ENCODE peak calls at places on chromosome 5, in four cellular contexts. E is GM23338, N is DND-41, D is astrocyte. V is an unnamed sample. For H3K27me3, the result is how much of the 10 kb centered on the place peaks cover.

GRCh38 chr5:160250226-160250625 is 20.9 kb downstream of the FABP6 start:
- DNase-seq in N (no peak), E (no peak), D (no peak), V (no peak)

GRCh38 chr5:143516249-143516648 is 112.8 kb upstream of the NR3C1 start:
- DNase-seq in D (no peak), N (peak), E (no peak), V (peak)

GRCh38 chr5:143220748-143221211 is 182.7 kb downstream of the NR3C1 start:
- DNase-seq in E (no peak), N (no peak), D (no peak), V (peak)

GRCh38 chr5:19334278-19334677 is 653.7 kb downstream of the CDH18 start:
- DNase-seq in D (no peak), E (no peak), N (no peak), V (no peak)

GRCh38 chr5:57102905-57103255 is 71.0 kb upstream of the GPBP1 start:
- DNase-seq in N (no peak), D (no peak), E (no peak), V (no peak)

GRCh38 chr5:73381587-73382411 is 66.8 kb downstream of the FOXD1 start:
- DNase-seq in D (no peak), N (no peak), E (peak), V (no peak)

GRCh38 chr5:54905942-54906537 is 79.4 kb downstream of the ESM1 start:
- DNase-seq in D (no peak), N (peak), E (peak), V (peak)

GRCh38 chr5:26700759-26701384 is 337.5 kb downstream of the CDH9 start:
- DNase-seq in D (no peak), N (peak), E (peak), V (peak)

GRCh38 chr5:72394688-72395087 is 74.5 kb downstream of the PTCD2 start:
- DNase-seq in E (peak), N (no peak), D (no peak), V (peak)

GRCh38 chr5:113213551-113213971 is 221.2 kb downstream of the TSSK1B start:
- DNase-seq in E (no peak), D (no peak), N (no peak), V (peak)

GRCh38 chr5:146894763-146895521 is 16.4 kb upstream of the PPP2R2B start:
- DNase-seq in E (no peak), N (no peak), D (peak), V (no peak)

GRCh38 chr5:42059291-42059690 is 134.2 kb downstream of the FBXO4 start:
- DNase-seq in D (peak), N (no peak), E (no peak), V (no peak)

GRCh38 chr5:43281840-43282658 is 31.2 kb downstream of the HMGCS1 start:
- DNase-seq in N (no peak), E (no peak), D (peak), V (no peak)

GRCh38 chr5:137563646-137564474 is 64.7 kb upstream of the SPOCK1 start:
- DNase-seq in N (no peak), D (peak), E (no peak), V (no peak)

GRCh38 chr5:95358320-95358719 is 32.8 kb upstream of the FAM81B start:
- DNase-seq in D (no peak), N (no peak), E (no peak), V (no peak)

GRCh38 chr5:57937025-57937424 is 454.4 kb upstream of the ACTBL2 start:
- DNase-seq in N (no peak), E (no peak), D (peak), V (no peak)

GRCh38 chr5:19608434-19608833 is 379.6 kb downstream of the CDH18 start:
- DNase-seq in D (peak), N (no peak), E (peak), V (peak)

GRCh38 chr5:115494570-115495289 is 49.8 kb downstream of the FEM1C start:
- DNase-seq in D (peak), E (no peak), N (no peak), V (no peak)

GRCh38 chr5:96004754-96005153 is 43.1 kb upstream of the ELL2 start:
- DNase-seq in D (no peak), E (no peak), N (no peak), V (no peak)

GRCh38 chr5:132528866-132529634 is 14.3 kb downstream of the IL5 start:
- DNase-seq in N (no peak), D (no peak), E (no peak), V (no peak)

GRCh38 chr5:72452515-72453259 is 54.5 kb downstream of the ZNF366 start:
- DNase-seq in D (peak), E (no peak), N (no peak), V (no peak)

GRCh38 chr5:106163233-106163632 is 1507.5 kb downstream of the EFNA5 start:
- DNase-seq in E (no peak), D (no peak), N (no peak), V (no peak)

GRCh38 chr5:172235132-172235780 is 41.3 kb downstream of the EFCAB9 start:
- DNase-seq in D (peak), E (no peak), N (no peak), V (peak)

GRCh38 chr5:8766448-8766847 is 779.4 kb downstream of the SEMA5A start:
- DNase-seq in D (no peak), E (no peak), N (no peak), V (no peak)

GRCh38 chr5:8770431-8770830 is 775.4 kb downstream of the SEMA5A start:
- DNase-seq in E (no peak), D (no peak), N (no peak), V (no peak)

GRCh38 chr5:8773091-8773615 is 772.7 kb downstream of the SEMA5A start:
- DNase-seq in E (no peak), D (peak), N (no peak), V (no peak)

GRCh38 chr5:8769631-8770030 is 776.2 kb downstream of the SEMA5A start:
- DNase-seq in N (no peak), D (no peak), E (no peak), V (no peak)
- H3K4me2 ChIP-seq in N (no peak), D (no peak), E (no peak), V (no peak)

GRCh38 chr5:35038891-35039290 is 8.9 kb downstream of the AGXT2 start:
- DNase-seq in D (no peak), E (no peak), N (no peak), V (no peak)
- H3K27me3 ChIP-seq in D (under half), E (under half), N (under half), V (under half)

DNA sequence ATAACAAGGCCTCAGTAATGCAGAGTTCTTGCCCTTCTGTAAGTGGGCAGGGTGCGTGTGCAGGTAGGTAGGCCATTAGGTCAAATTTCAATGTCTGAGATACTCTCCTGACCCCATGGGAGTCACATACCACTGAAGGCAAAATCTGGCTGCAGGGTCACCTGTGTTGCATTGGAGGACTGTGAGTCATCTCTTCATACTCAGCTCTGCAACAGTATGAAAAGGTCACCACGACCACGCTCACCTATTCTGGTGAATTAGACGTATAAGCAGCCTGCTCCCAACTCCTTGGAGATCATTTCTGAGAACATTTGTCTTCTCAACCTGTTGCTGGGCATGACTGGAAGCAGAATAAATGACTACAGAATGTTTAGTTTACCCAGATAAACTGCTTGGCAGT is 599.8 kb downstream of the PDE4D start:
- DNase-seq in E (no peak), N (no peak), D (peak), V (no peak)
- H3K4me2 ChIP-seq in E (no peak), N (no peak), D (no peak), V (no peak)

GRCh38 chr5:93598141-93598996 is 15.3 kb downstream of the NR2F1 start:
- DNase-seq in E (no peak), N (no peak), D (no peak), V (no peak)

GRCh38 chr5:93595420-93596136 is 12.6 kb downstream of the NR2F1 start:
- DNase-seq in N (no peak), E (peak), D (no peak), V (no peak)

GRCh38 chr5:93594591-93595419 is 11.8 kb downstream of the NR2F1 start:
- DNase-seq in N (no peak), D (no peak), E (peak), V (no peak)

GRCh38 chr5:93596310-93596675 is 13.3 kb downstream of the NR2F1 start:
- DNase-seq in E (no peak), N (no peak), D (no peak), V (no peak)

GRCh38 chr5:93596676-93597441 is 13.8 kb downstream of the NR2F1 start:
- DNase-seq in E (peak), D (no peak), N (no peak), V (no peak)
- H3K27me3 ChIP-seq in E (half or more), D (under half), N (under half), V (under half)

DNA sequence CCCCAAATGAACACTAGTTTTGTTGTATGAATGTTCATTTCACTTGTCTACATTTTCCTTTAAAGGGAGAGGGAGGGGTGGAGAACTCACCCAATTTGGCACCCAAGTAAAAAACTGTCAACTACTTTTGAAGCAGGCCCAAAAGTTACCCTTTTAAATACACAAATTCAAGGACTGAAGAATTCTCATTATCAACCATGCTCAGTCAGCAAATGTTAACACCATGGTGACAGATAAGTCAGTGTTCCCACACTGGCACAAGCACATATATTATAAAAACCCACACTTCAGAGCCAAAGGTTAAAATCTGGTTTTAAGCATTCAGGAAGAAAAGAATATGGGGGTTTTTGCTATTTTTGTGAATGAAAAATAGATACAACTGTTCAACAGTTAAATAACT is 31.6 kb downstream of the CSNK1A1 start:
- DNase-seq in E (no peak), N (no peak), D (no peak), V (no peak)
- H3K4me2 ChIP-seq in E (peak), N (no peak), D (peak), V (no peak)

GRCh38 chr5:156124713-156125112 is 202.3 kb upstream of the SGCD start:
- DNase-seq in E (no peak), N (no peak), D (no peak), V (no peak)

DNA sequence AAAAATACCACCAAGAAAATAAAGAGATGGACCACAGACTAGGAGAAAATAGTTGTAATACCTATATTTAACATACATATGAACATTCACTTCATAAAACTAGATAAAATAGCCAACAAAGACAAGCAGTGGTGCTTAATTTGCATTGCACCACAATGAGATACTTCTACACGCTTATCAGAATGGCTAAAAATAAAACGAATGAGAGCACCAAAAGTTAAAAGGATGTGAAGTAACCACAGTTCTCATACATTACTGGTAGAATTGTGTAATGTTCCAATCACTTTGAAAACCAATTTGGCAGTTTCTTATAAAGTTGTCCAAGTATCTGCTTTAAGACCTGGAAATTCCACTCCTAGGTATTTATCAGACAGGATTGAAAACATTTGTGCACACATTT is 198.9 kb upstream of the SGCD start:
- DNase-seq in N (no peak), E (no peak), D (peak), V (peak)
- H3K27me3 ChIP-seq in N (under half), E (under half), D (under half), V (under half)

GRCh38 chr5:164336276-164336675 is 830.9 kb downstream of the MAT2B start:
- DNase-seq in D (no peak), E (no peak), N (no peak), V (no peak)
- H3K4me2 ChIP-seq in D (peak), E (no peak), N (no peak), V (no peak)

DNA sequence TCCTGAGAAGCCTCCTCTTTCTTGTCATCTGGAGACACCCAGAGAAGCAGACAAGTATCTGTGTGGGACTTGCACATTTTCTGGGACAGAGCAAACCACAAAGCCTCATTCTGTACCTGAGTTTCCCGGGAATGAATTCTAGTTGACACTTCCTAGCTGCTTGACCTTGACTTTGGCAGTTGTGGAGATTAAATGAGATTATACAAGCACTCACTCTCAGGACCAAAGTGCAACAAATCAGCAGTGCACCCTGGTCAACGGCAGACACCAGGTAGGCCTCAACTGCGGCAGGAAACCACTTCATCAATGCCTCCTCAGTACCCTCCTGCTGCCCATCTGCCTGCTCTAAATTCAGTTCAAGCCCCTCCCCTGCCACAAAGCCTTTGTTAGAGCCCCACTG is 114.7 kb upstream of the PANK3 start:
- DNase-seq in D (no peak), N (no peak), E (no peak), V (no peak)
- H3K27me3 ChIP-seq in D (under half), N (under half), E (under half), V (under half)

GRCh38 chr5:157651011-157651611 is 1.1 kb downstream of the SOX30 start:
- DNase-seq in D (no peak), E (no peak), N (no peak), V (no peak)

GRCh38 chr5:157652377-157652692 is at the start of gene SOX30:
- DNase-seq in E (no peak), N (no peak), D (no peak), V (no peak)

GRCh38 chr5:157651623-157652376 is 438 bp downstream of the SOX30 start:
- DNase-seq in E (peak), D (peak), N (no peak), V (peak)

GRCh38 chr5:157649091-157649490 is 3.1 kb downstream of the SOX30 start:
- DNase-seq in E (no peak), N (no peak), D (no peak), V (no peak)

DNA sequence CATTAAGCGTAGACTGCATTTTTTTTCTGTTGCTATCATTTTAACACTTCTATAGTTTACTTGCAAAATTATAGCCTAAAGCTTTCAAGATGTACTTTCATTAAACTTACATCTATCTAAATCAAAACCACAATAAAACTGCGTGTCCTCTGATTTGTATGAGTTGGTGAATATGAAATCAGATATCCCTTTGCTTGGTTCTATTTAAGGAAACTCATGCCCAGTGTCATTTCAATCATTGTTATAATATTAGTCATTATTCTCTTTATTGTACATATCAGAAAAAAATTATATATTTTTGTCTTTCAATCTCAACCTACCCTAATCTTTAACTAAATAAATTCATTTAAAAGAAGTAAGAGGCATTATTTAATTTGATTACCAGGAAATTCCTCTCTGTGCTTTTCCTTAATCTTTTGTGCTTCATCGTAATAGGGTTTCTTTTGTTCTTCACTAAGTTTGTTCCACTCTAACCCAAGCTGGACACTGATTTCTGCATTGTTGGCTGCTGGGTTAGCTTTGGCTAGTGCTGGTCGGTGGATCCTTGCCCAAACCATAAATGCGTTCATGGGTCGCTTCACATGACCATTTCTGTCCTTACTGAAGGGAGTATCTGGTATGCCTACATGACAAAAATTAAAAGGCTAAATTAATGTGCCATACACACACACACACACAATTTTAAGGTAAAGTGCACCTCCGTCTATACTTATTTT is 3.8 kb downstream of the SOX30 start:
- DNase-seq in D (peak), E (no peak), N (no peak), V (no peak)
- H3K4me2 ChIP-seq in D (peak), E (no peak), N (no peak), V (no peak)

DNA sequence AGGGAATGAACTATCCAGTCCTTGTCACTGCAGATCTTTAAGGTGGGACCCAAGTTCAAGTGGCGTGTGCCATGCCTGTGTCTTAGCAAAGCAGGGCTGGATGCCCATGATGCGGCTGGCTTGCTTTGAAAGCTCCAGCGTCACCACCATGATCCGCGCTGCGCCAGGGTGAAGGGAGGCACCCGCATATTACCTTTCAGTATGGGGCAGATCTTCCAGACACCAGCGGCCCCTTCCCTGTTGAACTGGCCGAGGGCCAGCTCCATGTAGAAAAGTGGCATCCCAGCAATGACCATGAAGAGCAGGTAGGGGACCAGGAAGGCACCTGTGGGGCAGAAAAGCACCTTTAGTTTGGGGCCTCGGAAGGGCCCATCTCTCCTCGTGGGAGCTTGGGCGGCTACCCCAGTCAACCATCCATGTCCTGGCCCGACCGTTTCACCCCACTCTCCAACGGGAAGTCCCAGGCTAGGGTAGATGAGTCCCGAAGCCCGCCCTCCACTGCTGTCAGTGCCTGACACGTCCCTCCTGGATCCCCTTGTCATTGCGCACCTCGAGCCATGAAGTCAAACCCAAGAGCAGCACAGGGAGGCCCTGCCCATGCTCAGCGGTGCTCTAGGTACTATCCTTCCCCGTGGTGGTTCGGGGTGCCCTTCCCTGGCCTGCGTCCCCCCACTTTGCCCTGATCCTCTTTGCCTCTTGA is 3.9 kb downstream of the SLC6A3 start:
- DNase-seq in E (no peak), D (no peak), N (no peak), V (no peak)
- H3K27me3 ChIP-seq in E (under half), D (under half), N (under half), V (half or more)